ENCODE peak calls at places on chromosome 6, in seven cellular contexts. I, Z, A, B, R, V and G are unnamed samples.

GRCh38 chr6:129767776-129768490 is 58.0 kb upstream of the ARHGAP18 start:
- DNase-seq in R (no peak), I (no peak), B (no peak), Z (no peak), V (no peak), A (no peak), G (no peak)

GRCh38 chr6:23655502-23655901 is 470.5 kb upstream of the NRSN1 start:
- DNase-seq in A (no peak), V (no peak), I (peak), Z (no peak), R (no peak), B (no peak), G (no peak)

GRCh38 chr6:27334141-27334540 is 22.1 kb upstream of the POM121L2 start:
- DNase-seq in V (no peak), B (no peak), R (peak), I (no peak), A (no peak), Z (no peak), G (no peak)

GRCh38 chr6:112036088-112036637 is 17.7 kb upstream of the CCN6 start:
- DNase-seq in A (no peak), Z (no peak), R (no peak), B (no peak), I (no peak), V (no peak), G (no peak)

GRCh38 chr6:149107973-149108372 is 209.5 kb upstream of the TAB2 start:
- DNase-seq in V (no peak), Z (no peak), R (no peak), B (no peak), I (no peak), A (no peak), G (no peak)

GRCh38 chr6:108983151-108983550 is 111.5 kb downstream of the SESN1 start:
- DNase-seq in A (no peak), Z (no peak), V (no peak), I (no peak), B (no peak), R (no peak), G (no peak)

GRCh38 chr6:169806718-169807117 is 55.3 kb downstream of the ERMARD start:
- DNase-seq in Z (no peak), V (no peak), A (no peak), B (no peak), I (no peak), R (no peak), G (no peak)

GRCh38 chr6:33344771-33345697 is 27.5 kb upstream of the ZBTB22 start:
- DNase-seq in V (peak), A (peak), B (peak), Z (peak), I (peak), R (peak), G (peak)

GRCh38 chr6:23985015-23985414 is 141.0 kb upstream of the NRSN1 start:
- DNase-seq in A (no peak), I (no peak), V (no peak), R (no peak), Z (no peak), B (no peak), G (no peak)

GRCh38 chr6:69918766-69919165 is 52.4 kb downstream of the COL19A1 start:
- DNase-seq in V (no peak), A (no peak), I (no peak), B (no peak), R (no peak), Z (no peak), G (no peak)

GRCh38 chr6:66568271-66568670 is 861.2 kb upstream of the EYS start:
- DNase-seq in I (no peak), Z (peak), B (no peak), R (no peak), A (no peak), V (no peak), G (no peak)
- TF ChIP-seq REST in I (no peak), Z (no peak), B (no peak), R (no peak), A (no peak), V (no peak), G (no peak)

GRCh38 chr6:105779113-105779512 is 307.0 kb upstream of the PRDM1 start:
- DNase-seq in V (no peak), R (no peak), A (no peak), Z (no peak), B (no peak), I (no peak), G (no peak)
- TF ChIP-seq REST in V (no peak), R (no peak), A (no peak), Z (no peak), B (no peak), I (no peak), G (no peak)

DNA sequence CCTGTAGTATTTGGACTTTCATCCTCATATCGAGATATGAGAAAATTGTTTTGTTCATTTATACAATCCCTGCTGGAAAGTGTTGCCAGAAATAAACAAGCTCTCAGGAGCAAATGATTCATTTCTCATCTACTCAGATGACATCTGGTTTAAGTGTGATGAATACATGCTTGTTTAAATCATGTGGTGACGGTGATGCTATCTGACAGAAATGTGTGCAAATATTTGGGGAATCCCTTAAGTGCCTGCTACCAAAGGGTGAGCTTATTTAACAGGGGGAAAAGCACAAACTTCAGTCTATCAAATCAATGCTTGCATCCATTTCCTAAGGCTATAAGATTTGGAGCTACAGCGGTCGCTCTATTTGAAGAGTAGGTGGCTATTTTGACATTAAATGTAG is 368.3 kb upstream of the SASH1 start:
- DNase-seq in A (no peak), I (no peak), B (no peak), V (no peak), R (peak), Z (no peak), G (no peak)
- TF ChIP-seq REST in A (no peak), I (no peak), B (no peak), V (no peak), R (no peak), Z (no peak), G (no peak)

GRCh38 chr6:138912308-138912707 is 75.7 kb downstream of the REPS1 start:
- DNase-seq in B (no peak), Z (no peak), V (no peak), A (no peak), R (no peak), I (no peak), G (no peak)

GRCh38 chr6:138907167-138907566 is 80.9 kb downstream of the REPS1 start:
- DNase-seq in Z (no peak), V (no peak), A (no peak), B (no peak), I (no peak), R (no peak), G (no peak)

GRCh38 chr6:138909975-138910374 is 78.1 kb downstream of the REPS1 start:
- DNase-seq in V (no peak), A (no peak), B (no peak), Z (no peak), I (no peak), R (no peak), G (no peak)

GRCh38 chr6:138914701-138915100 is 73.4 kb downstream of the REPS1 start:
- DNase-seq in B (no peak), Z (no peak), I (no peak), A (no peak), V (no peak), R (no peak), G (no peak)

GRCh38 chr6:138909511-138909910 is 78.5 kb downstream of the REPS1 start:
- DNase-seq in V (no peak), Z (no peak), I (no peak), B (no peak), A (no peak), R (no peak), G (no peak)
- TF ChIP-seq REST in V (no peak), Z (no peak), I (no peak), B (no peak), A (no peak), R (no peak), G (no peak)

GRCh38 chr6:116447052-116447451 is 14.1 kb upstream of the CALHM6 start:
- DNase-seq in I (no peak), B (no peak), R (no peak), V (no peak), Z (no peak), A (no peak), G (no peak)
- TF ChIP-seq REST in I (no peak), B (no peak), R (no peak), V (no peak), Z (no peak), A (no peak), G (no peak)

GRCh38 chr6:391559-392440 is at the start of gene IRF4:
- DNase-seq in A (no peak), B (no peak), Z (peak), I (no peak), R (no peak), V (no peak), G (no peak)
- TF ChIP-seq REST in A (no peak), B (no peak), Z (no peak), I (no peak), R (no peak), V (peak), G (no peak)

GRCh38 chr6:160348552-160349441 is 619 bp downstream of the SLC22A3 start:
- DNase-seq in A (no peak), R (no peak), V (no peak), Z (peak), I (peak), B (peak), G (no peak)
- TF ChIP-seq REST in A (no peak), R (no peak), V (no peak), Z (no peak), I (no peak), B (no peak), G (no peak)

GRCh38 chr6:40545954-40546353 is 41.2 kb downstream of the LRFN2 start:
- DNase-seq in I (no peak), Z (peak), A (no peak), V (no peak), B (no peak), R (no peak), G (no peak)
- TF ChIP-seq REST in I (no peak), Z (no peak), A (no peak), V (no peak), B (no peak), R (no peak), G (no peak)

GRCh38 chr6:102458990-102459389 is 1065.5 kb downstream of the GRIK2 start:
- DNase-seq in Z (no peak), B (no peak), A (no peak), R (no peak), V (no peak), I (no peak), G (no peak)
- TF ChIP-seq REST in Z (no peak), B (no peak), A (no peak), R (no peak), V (no peak), I (no peak), G (no peak)